ENCODE peak calls at places on chromosomes 4 and X, in six cellular contexts. B is upper lobe of right lung; A is CD8-positive, alpha-beta T cell; C is ELR; O is stimulated activated CD4-positive, alpha-beta T cell treated with anti-CD3 and anti-CD28 coated beads, Interleukin-1b, Interleukin-23, amount 100 ng/mL, for 24 hours; L is heart right ventricle. Z is an unnamed sample.

GRCh38 chr4:187908079-187908501 is 87.5 kb upstream of the ZFP42 start:
- DNase-seq in B (no peak), L (no peak), A (no peak), O (no peak), C (peak), Z (no peak)

GRCh38 chr4:141130947-141131545 is 2.2 kb downstream of the RNF150 start:
- DNase-seq in A (no peak), L (no peak), B (no peak), O (no peak), C (no peak), Z (no peak)

GRCh38 chr4:186068581-186069402 is at the start of gene TLR3:
- DNase-seq in C (peak), A (no peak), L (no peak), B (no peak), O (no peak), Z (no peak)

GRCh38 chrX:97766496-97767095 is 882.9 kb downstream of the RPA4 start:
- DNase-seq in O (no peak), A (no peak), B (no peak), L (no peak), C (no peak), Z (no peak)

GRCh38 chrX:9394212-9394611 is 70.6 kb upstream of the TBL1X start:
- DNase-seq in C (no peak), L (no peak), B (no peak), A (no peak), O (no peak), Z (no peak)

GRCh38 chr4:81425087-81425486 is 46.6 kb downstream of the RASGEF1B start:
- DNase-seq in O (no peak), C (no peak), A (no peak), B (no peak), L (no peak), Z (no peak)

GRCh38 chr4:125231661-125232060 is 83.1 kb upstream of the FAT4 start:
- DNase-seq in A (no peak), L (no peak), B (no peak), C (peak), O (no peak), Z (no peak)

GRCh38 chrX:48472851-48473717 is 2.9 kb upstream of the FTSJ1 start:
- DNase-seq in O (no peak), L (no peak), C (no peak), A (no peak), B (no peak), Z (no peak)

GRCh38 chr4:24032371-24032989 is 142.6 kb upstream of the PPARGC1A start:
- DNase-seq in L (peak), B (no peak), O (no peak), A (no peak), C (peak), Z (no peak)

GRCh38 chrX:28901637-28902036 is 314.4 kb downstream of the IL1RAPL1 start:
- DNase-seq in B (no peak), A (no peak), C (no peak), O (no peak), L (no peak), Z (no peak)

GRCh38 chr4:149145803-149146202 is 669.8 kb downstream of the IQCM start:
- DNase-seq in L (no peak), C (peak), O (no peak), B (no peak), A (no peak), Z (no peak)